ENCODE peak calls at places on chromosomes 12 and 14, in seven cellular contexts. F is bronchial epithelial cell, E is esophagus squamous epithelium, Q is stomach, R is prostate gland, M is A673, O is epithelial cell of proximal tubule. D is an unnamed sample.

GRCh38 chr14:77848031-77848430 is 48.1 kb downstream of the ADCK1 start:
- DNase-seq in F (no peak), E (no peak), Q (no peak), R (no peak), M (no peak), O (peak), D (no peak)

GRCh38 chr12:116818341-116818856 is 62.8 kb downstream of the HRK start:
- DNase-seq in F (no peak), E (no peak), Q (peak), R (peak), M (peak), O (no peak), D (peak)

GRCh38 chr12:47742253-47742825 is 16.3 kb downstream of the RAPGEF3 start:
- DNase-seq in F (peak), E (no peak), Q (peak), R (no peak), M (no peak), O (no peak), D (no peak)

GRCh38 chr14:54683882-54684794 is 117.2 kb downstream of the SAMD4A start:
- DNase-seq in F (peak), E (no peak), Q (no peak), R (no peak), M (peak), O (no peak), D (peak)

GRCh38 chr14:71642715-71643114 is 289.5 kb upstream of the RGS6 start:
- DNase-seq in F (no peak), E (no peak), Q (no peak), R (no peak), M (no peak), O (no peak), D (no peak)

GRCh38 chr12:69685810-69686209 is 13.3 kb downstream of the BEST3 start:
- DNase-seq in F (peak), E (no peak), Q (no peak), R (no peak), M (no peak), O (peak), D (no peak)

GRCh38 chr12:46400406-46400805 is 27.8 kb upstream of the SLC38A2 start:
- DNase-seq in F (no peak), E (no peak), Q (no peak), R (no peak), M (no peak), O (no peak), D (no peak)

GRCh38 chr12:8823565-8824300 is 1.3 kb downstream of the A2ML1 start:
- DNase-seq in F (no peak), E (no peak), Q (no peak), R (peak), M (peak), O (no peak), D (no peak)

GRCh38 chr12:15933751-15934150 is 22.6 kb downstream of the DERA start:
- DNase-seq in F (no peak), E (no peak), Q (no peak), R (no peak), M (no peak), O (no peak), D (no peak)

GRCh38 chr12:68896881-68897540 is 36.0 kb downstream of the CPM start:
- DNase-seq in F (peak), E (no peak), Q (no peak), R (no peak), M (peak), O (no peak), D (no peak)

GRCh38 chr14:34460841-34461240 is 1.2 kb downstream of the SPTSSA start:
- DNase-seq in F (peak), E (no peak), Q (no peak), R (no peak), M (no peak), O (no peak), D (no peak)

GRCh38 chr14:81350344-81351096 is 49.6 kb downstream of the STON2 start:
- DNase-seq in F (no peak), E (no peak), Q (no peak), R (no peak), M (no peak), O (no peak), D (no peak)

GRCh38 chr14:88426271-88426670 is 40.8 kb downstream of the SPATA7 start:
- DNase-seq in F (no peak), E (no peak), Q (no peak), R (no peak), M (no peak), O (no peak), D (no peak)

GRCh38 chr14:32428149-32428548 is 99.1 kb downstream of the AKAP6 start:
- DNase-seq in F (no peak), E (no peak), Q (no peak), R (no peak), M (no peak), O (no peak), D (no peak)
- H3K4me3 ChIP-seq in F (no peak), E (no peak), Q (no peak), R (no peak), M (no peak), O (no peak), D (no peak)

GRCh38 chr12:53047221-53048032 is 2.4 kb upstream of the TNS2 start:
- DNase-seq in F (no peak), E (no peak), Q (peak), R (peak), M (peak), O (no peak), D (peak)
- TF ChIP-seq CTCF in F (peak), E (no peak), Q (no peak), R (no peak), M (no peak), O (peak), D (peak)

DNA sequence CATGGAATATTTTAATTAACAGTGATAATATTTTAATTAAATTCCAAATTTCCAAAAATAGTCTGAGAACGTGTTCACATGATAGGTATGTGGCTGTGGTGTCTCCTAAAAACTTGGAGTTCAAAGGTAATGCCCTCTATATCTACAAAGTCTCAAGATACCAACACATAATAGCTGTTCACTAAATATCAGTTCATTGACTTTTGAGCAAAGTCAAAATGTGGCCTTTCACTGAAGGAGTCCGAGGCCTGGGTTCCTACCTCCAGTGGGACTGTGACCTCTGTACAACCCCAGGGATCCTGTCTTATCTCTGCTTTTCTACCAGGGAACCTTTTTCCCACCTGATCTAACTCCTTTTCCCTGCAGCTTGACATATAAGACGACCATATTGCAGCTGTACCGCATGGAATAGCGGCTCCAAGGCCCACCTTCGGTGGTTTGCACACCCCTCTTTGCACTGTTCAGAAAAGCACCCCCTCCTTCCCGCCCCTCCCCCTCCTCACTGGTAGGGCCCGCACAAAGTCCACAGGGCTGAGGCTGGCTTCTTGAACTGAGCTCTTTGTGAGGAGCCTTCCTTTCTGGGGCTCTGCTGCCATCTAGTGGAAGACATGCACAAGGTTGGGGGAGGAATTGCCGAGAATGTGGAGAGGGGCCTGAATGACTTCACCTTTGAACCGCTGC is 3.1 kb downstream of the CCND2 start:
- DNase-seq in F (peak), E (no peak), Q (peak), R (peak), M (peak), O (no peak), D (peak)
- H3K4me3 ChIP-seq in F (no peak), E (no peak), Q (peak), R (no peak), M (no peak), O (no peak), D (peak)

DNA sequence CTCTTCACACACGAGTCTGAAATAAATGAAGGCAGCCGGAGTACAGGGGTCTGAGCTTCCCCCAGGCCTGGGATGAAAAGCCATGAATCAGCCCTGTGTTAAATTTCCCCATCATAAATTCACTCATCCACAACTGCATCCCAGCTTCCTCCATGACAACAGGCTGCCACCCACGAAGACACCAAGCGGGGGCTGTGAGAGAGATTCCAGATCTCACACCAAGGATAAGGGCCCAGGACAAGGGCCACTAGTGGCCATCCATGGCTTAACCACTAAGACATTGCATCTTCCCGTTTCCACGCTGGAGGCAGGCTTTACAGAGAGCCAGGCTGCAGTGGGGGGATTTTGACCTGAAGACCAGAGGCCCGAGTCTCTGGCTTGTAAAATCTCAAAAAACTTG is 94.0 kb upstream of the NCOR2 start:
- DNase-seq in F (no peak), E (no peak), Q (no peak), R (no peak), M (no peak), O (no peak), D (no peak)
- TF ChIP-seq CTCF in F (no peak), E (no peak), Q (no peak), R (no peak), M (no peak), O (peak), D (no peak)